ENCODE peak calls at places on chromosome 19, in four cellular contexts. Z is activated CD4-positive, alpha-beta T cell treated with anti-CD3 and anti-CD28 coated beads, Interleukin-2, amount 10 ng/mL, durations not matched to agents 7 days and 5 days; D is RWPE1; Q is OCI-LY7. A is an unnamed sample.

GRCh38 chr19:16033136-16033530 is 43.2 kb upstream of the TPM4 start:
- DNase-seq in Z (no peak), D (no peak), Q (no peak), A (no peak)

GRCh38 chr19:632228-633067 is 889 bp downstream of the POLRMT start:
- DNase-seq in Z (peak; percentile 26), D (peak; percentile 62), Q (peak; percentile 63), A (peak; percentile 50)

GRCh38 chr19:289651-290538 is 1.3 kb downstream of the PLPP2 start:
- DNase-seq in Z (peak; percentile 32), D (peak; percentile 87), Q (no peak), A (peak; percentile 80)

GRCh38 chr19:8552810-8553209 is 24.4 kb downstream of the MYO1F start:
- DNase-seq in Z (no peak), D (peak; percentile 41), Q (peak; percentile 51), A (no peak)

GRCh38 chr19:38734426-38735256 is 9.6 kb downstream of the CAPN12 start:
- DNase-seq in Z (peak; percentile 48), D (no peak), Q (peak; percentile 66), A (no peak)

GRCh38 chr19:39966617-39967016 is 4.3 kb upstream of the PSMC4 start:
- DNase-seq in Z (no peak), D (no peak), Q (no peak), A (no peak)

GRCh38 chr19:2353895-2354592 is 6.0 kb upstream of the TMPRSS9 start:
- DNase-seq in Z (no peak), D (no peak), Q (no peak), A (no peak)

GRCh38 chr19:37933965-37934364 is 27.0 kb downstream of the SIPA1L3 start:
- DNase-seq in Z (no peak), D (peak; percentile 67), Q (no peak), A (peak; percentile 83)

GRCh38 chr19:8610041-8610927 is at the start of gene ADAMTS10:
- DNase-seq in Z (peak; percentile 23), D (no peak), Q (no peak), A (peak; percentile 24)

GRCh38 chr19:10863107-10863700 is 8.1 kb upstream of the CARM1 start:
- DNase-seq in Z (no peak), D (no peak), Q (no peak), A (peak; percentile 36)

GRCh38 chr19:2793126-2793525 is 7.8 kb downstream of the THOP1 start:
- DNase-seq in Z (no peak), D (no peak), Q (no peak), A (no peak)

GRCh38 chr19:35790981-35791813 is 15.8 kb downstream of the ARHGAP33 start:
- DNase-seq in Z (peak; percentile 15), D (no peak), Q (peak; percentile 56), A (no peak)

GRCh38 chr19:4108767-4109625 is 14.9 kb downstream of the MAP2K2 start:
- DNase-seq in Z (peak; percentile 82), D (no peak), Q (no peak), A (no peak)

GRCh38 chr19:4369109-4369887 is 25.9 kb downstream of the MPND start:
- DNase-seq in Z (peak; percentile 92), D (peak; percentile 65), Q (peak; percentile 82), A (peak; percentile 77)

GRCh38 chr19:19964416-19964815 is 63.7 kb downstream of the ZNF93 start:
- DNase-seq in Z (no peak), D (no peak), Q (no peak), A (no peak)

GRCh38 chr19:39390460-39390758 is 497 bp downstream of the PAF1 start:
- DNase-seq in Z (peak; percentile 84), D (peak; percentile 86), Q (no peak), A (no peak)

A was measured in Caki2.